ENCODE peak calls at places on chromosomes 6 and 20, in seven cellular contexts. One of them, this sample, is unnamed.

GRCh38 chr20:19861147-19861759 is 103.2 kb downstream of the RIN2 start:
- DNase-seq in esophagus squamous epithelium: no peak
- DNase-seq in CD8-positive, alpha-beta T cell: no peak
- DNase-seq in OCI-LY7: no peak
- DNase-seq in hepatocyte: no peak
- DNase-seq in A549: no peak
- DNase-seq in lower lobe of right lung: no peak
- DNase-seq in this sample: no peak

GRCh38 chr6:116866281-116866871 is 10.7 kb upstream of the RFX6 start:
- DNase-seq in esophagus squamous epithelium: no peak
- DNase-seq in CD8-positive, alpha-beta T cell: no peak
- DNase-seq in OCI-LY7: no peak
- DNase-seq in hepatocyte: no peak
- DNase-seq in A549: no peak
- DNase-seq in lower lobe of right lung: no peak
- DNase-seq in this sample: no peak

GRCh38 chr6:170289971-170290305 is 940 bp downstream of the DLL1 start:
- DNase-seq in esophagus squamous epithelium: no peak
- DNase-seq in CD8-positive, alpha-beta T cell: no peak
- DNase-seq in OCI-LY7: no peak
- DNase-seq in hepatocyte: no peak
- DNase-seq in A549: no peak
- DNase-seq in lower lobe of right lung: no peak
- DNase-seq in this sample: no peak

GRCh38 chr20:7924692-7925091 is 15.6 kb downstream of the HAO1 start:
- DNase-seq in esophagus squamous epithelium: no peak
- DNase-seq in CD8-positive, alpha-beta T cell: no peak
- DNase-seq in OCI-LY7: no peak
- DNase-seq in hepatocyte: peak
- DNase-seq in A549: no peak
- DNase-seq in lower lobe of right lung: no peak
- DNase-seq in this sample: peak

GRCh38 chr6:32947552-32948465 is 5.1 kb downstream of the HLA-DMA start:
- DNase-seq in esophagus squamous epithelium: no peak
- DNase-seq in CD8-positive, alpha-beta T cell: no peak
- DNase-seq in OCI-LY7: peak
- DNase-seq in hepatocyte: peak
- DNase-seq in A549: peak
- DNase-seq in lower lobe of right lung: no peak
- DNase-seq in this sample: no peak

GRCh38 chr6:33620158-33620583 is 951 bp upstream of the ITPR3 start:
- DNase-seq in esophagus squamous epithelium: no peak
- DNase-seq in CD8-positive, alpha-beta T cell: no peak
- DNase-seq in OCI-LY7: peak
- DNase-seq in hepatocyte: peak
- DNase-seq in A549: no peak
- DNase-seq in lower lobe of right lung: peak
- DNase-seq in this sample: no peak

GRCh38 chr6:92196320-92196719 is 1223.0 kb downstream of the EPHA7 start:
- DNase-seq in esophagus squamous epithelium: no peak
- DNase-seq in CD8-positive, alpha-beta T cell: no peak
- DNase-seq in OCI-LY7: no peak
- DNase-seq in hepatocyte: no peak
- DNase-seq in A549: no peak
- DNase-seq in lower lobe of right lung: no peak
- DNase-seq in this sample: no peak

GRCh38 chr20:63966944-63967322 is 2.8 kb downstream of the ZNF512B start:
- DNase-seq in esophagus squamous epithelium: no peak
- DNase-seq in CD8-positive, alpha-beta T cell: no peak
- DNase-seq in OCI-LY7: no peak
- DNase-seq in hepatocyte: no peak
- DNase-seq in A549: no peak
- DNase-seq in lower lobe of right lung: peak
- DNase-seq in this sample: no peak

GRCh38 chr6:39992861-39993622 is 58.8 kb upstream of the MOCS1 start:
- DNase-seq in esophagus squamous epithelium: no peak
- DNase-seq in CD8-positive, alpha-beta T cell: no peak
- DNase-seq in OCI-LY7: peak
- DNase-seq in hepatocyte: peak
- DNase-seq in A549: no peak
- DNase-seq in lower lobe of right lung: no peak
- DNase-seq in this sample: no peak

GRCh38 chr6:109486068-109486467 is 3.0 kb upstream of the ZBTB24 start:
- DNase-seq in esophagus squamous epithelium: no peak
- DNase-seq in CD8-positive, alpha-beta T cell: no peak
- DNase-seq in OCI-LY7: no peak
- DNase-seq in hepatocyte: peak
- DNase-seq in A549: peak
- DNase-seq in lower lobe of right lung: no peak
- DNase-seq in this sample: no peak

GRCh38 chr6:74044417-74045096 is 348.6 kb downstream of the CD109 start:
- DNase-seq in esophagus squamous epithelium: no peak
- DNase-seq in CD8-positive, alpha-beta T cell: no peak
- DNase-seq in OCI-LY7: no peak
- DNase-seq in hepatocyte: no peak
- DNase-seq in A549: peak
- DNase-seq in lower lobe of right lung: no peak
- DNase-seq in this sample: no peak

GRCh38 chr6:48111143-48111506 is at the start of gene PTCHD4:
- DNase-seq in esophagus squamous epithelium: no peak
- DNase-seq in CD8-positive, alpha-beta T cell: no peak
- DNase-seq in OCI-LY7: no peak
- DNase-seq in hepatocyte: no peak
- DNase-seq in A549: peak
- DNase-seq in lower lobe of right lung: peak
- DNase-seq in this sample: peak

GRCh38 chr6:122799140-122799539 is 10.1 kb downstream of the SMPDL3A start:
- DNase-seq in esophagus squamous epithelium: no peak
- DNase-seq in CD8-positive, alpha-beta T cell: no peak
- DNase-seq in OCI-LY7: no peak
- DNase-seq in hepatocyte: no peak
- DNase-seq in A549: no peak
- DNase-seq in lower lobe of right lung: no peak
- DNase-seq in this sample: no peak

GRCh38 chr6:117585647-117586046 is 16.7 kb downstream of the GOPC start:
- DNase-seq in esophagus squamous epithelium: no peak
- DNase-seq in CD8-positive, alpha-beta T cell: no peak
- DNase-seq in OCI-LY7: no peak
- DNase-seq in hepatocyte: no peak
- DNase-seq in A549: no peak
- DNase-seq in lower lobe of right lung: no peak
- DNase-seq in this sample: no peak

GRCh38 chr6:18379376-18380117 is 7.6 kb upstream of the RNF144B start:
- DNase-seq in esophagus squamous epithelium: no peak
- DNase-seq in CD8-positive, alpha-beta T cell: no peak
- DNase-seq in OCI-LY7: peak
- DNase-seq in hepatocyte: no peak
- DNase-seq in A549: no peak
- DNase-seq in lower lobe of right lung: no peak
- DNase-seq in this sample: no peak

GRCh38 chr6:135088818-135089809 is 34.5 kb upstream of the HBS1L start:
- DNase-seq in esophagus squamous epithelium: no peak
- DNase-seq in CD8-positive, alpha-beta T cell: no peak
- DNase-seq in OCI-LY7: peak
- DNase-seq in hepatocyte: no peak
- DNase-seq in A549: peak
- DNase-seq in lower lobe of right lung: no peak
- DNase-seq in this sample: peak

GRCh38 chr6:140567469-140567868 is 1193.0 kb upstream of the CITED2 start:
- DNase-seq in esophagus squamous epithelium: no peak
- DNase-seq in CD8-positive, alpha-beta T cell: no peak
- DNase-seq in OCI-LY7: no peak
- DNase-seq in hepatocyte: no peak
- DNase-seq in A549: no peak
- DNase-seq in lower lobe of right lung: no peak
- DNase-seq in this sample: no peak

GRCh38 chr6:23137596-23137995 is 568.2 kb downstream of the HDGFL1 start:
- DNase-seq in esophagus squamous epithelium: no peak
- DNase-seq in CD8-positive, alpha-beta T cell: no peak
- DNase-seq in OCI-LY7: no peak
- DNase-seq in hepatocyte: peak
- DNase-seq in A549: no peak
- DNase-seq in lower lobe of right lung: no peak
- DNase-seq in this sample: peak

GRCh38 chr6:163765326-163765725 is 350.8 kb downstream of the QKI start:
- DNase-seq in esophagus squamous epithelium: no peak
- DNase-seq in CD8-positive, alpha-beta T cell: no peak
- DNase-seq in OCI-LY7: no peak
- DNase-seq in hepatocyte: no peak
- DNase-seq in A549: no peak
- DNase-seq in lower lobe of right lung: no peak
- DNase-seq in this sample: no peak
- H3K4me3 ChIP-seq in esophagus squamous epithelium: no peak
- H3K4me3 ChIP-seq in CD8-positive, alpha-beta T cell: no peak
- H3K4me3 ChIP-seq in OCI-LY7: no peak
- H3K4me3 ChIP-seq in hepatocyte: no peak
- H3K4me3 ChIP-seq in A549: no peak
- H3K4me3 ChIP-seq in lower lobe of right lung: no peak
- H3K4me3 ChIP-seq in this sample: no peak

DNA sequence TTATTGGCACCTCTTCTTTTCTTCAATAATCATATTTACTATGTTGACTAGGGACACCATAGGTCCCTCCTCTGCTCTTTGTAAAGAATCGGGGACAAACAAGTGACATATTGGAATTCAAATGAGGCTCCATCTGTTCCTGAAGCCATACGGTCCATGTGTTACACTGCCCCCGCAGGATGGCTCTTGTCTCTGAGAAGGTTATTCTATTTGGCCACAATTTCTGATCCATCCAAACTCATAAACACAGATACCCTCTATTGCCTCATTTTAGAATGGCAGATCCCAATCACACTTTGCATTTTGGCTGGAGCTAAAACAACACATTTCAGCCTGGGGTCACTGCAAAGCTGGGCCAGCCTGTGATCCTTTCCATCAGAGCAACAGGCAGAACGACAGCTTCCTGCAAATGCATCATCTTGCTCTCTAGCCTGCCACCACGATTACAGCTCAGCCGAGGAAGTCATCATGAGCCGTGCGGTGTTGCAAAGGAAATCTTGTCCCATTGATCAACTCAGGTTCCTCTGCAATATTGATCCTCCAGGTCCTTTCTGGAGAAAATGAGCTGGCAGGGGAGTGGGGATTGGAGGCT is 73.2 kb downstream of the AGPAT4 start:
- DNase-seq in esophagus squamous epithelium: no peak
- DNase-seq in CD8-positive, alpha-beta T cell: no peak
- DNase-seq in OCI-LY7: no peak
- DNase-seq in hepatocyte: no peak
- DNase-seq in A549: no peak
- DNase-seq in lower lobe of right lung: no peak
- DNase-seq in this sample: no peak
- TF ChIP-seq CTCF in esophagus squamous epithelium: no peak
- TF ChIP-seq CTCF in CD8-positive, alpha-beta T cell: no peak
- TF ChIP-seq CTCF in OCI-LY7: peak
- TF ChIP-seq CTCF in hepatocyte: peak
- TF ChIP-seq CTCF in A549: no peak
- TF ChIP-seq CTCF in lower lobe of right lung: no peak
- TF ChIP-seq CTCF in this sample: peak

GRCh38 chr20:50516935-50517816 is 7.0 kb downstream of the PTPN1 start:
- DNase-seq in esophagus squamous epithelium: no peak
- DNase-seq in CD8-positive, alpha-beta T cell: no peak
- DNase-seq in OCI-LY7: no peak
- DNase-seq in hepatocyte: no peak
- DNase-seq in A549: no peak
- DNase-seq in lower lobe of right lung: no peak
- DNase-seq in this sample: no peak

GRCh38 chr20:50517817-50518154 is 7.6 kb downstream of the PTPN1 start:
- DNase-seq in esophagus squamous epithelium: no peak
- DNase-seq in CD8-positive, alpha-beta T cell: no peak
- DNase-seq in OCI-LY7: no peak
- DNase-seq in hepatocyte: no peak
- DNase-seq in A549: no peak
- DNase-seq in lower lobe of right lung: no peak
- DNase-seq in this sample: no peak

GRCh38 chr20:50514750-50515149 is 4.6 kb downstream of the PTPN1 start:
- DNase-seq in esophagus squamous epithelium: no peak
- DNase-seq in CD8-positive, alpha-beta T cell: no peak
- DNase-seq in OCI-LY7: no peak
- DNase-seq in hepatocyte: no peak
- DNase-seq in A549: no peak
- DNase-seq in lower lobe of right lung: no peak
- DNase-seq in this sample: no peak

GRCh38 chr20:50515471-50516106 is 5.4 kb downstream of the PTPN1 start:
- DNase-seq in esophagus squamous epithelium: no peak
- DNase-seq in CD8-positive, alpha-beta T cell: no peak
- DNase-seq in OCI-LY7: no peak
- DNase-seq in hepatocyte: no peak
- DNase-seq in A549: no peak
- DNase-seq in lower lobe of right lung: no peak
- DNase-seq in this sample: no peak

GRCh38 chr20:50516180-50516934 is 6.2 kb downstream of the PTPN1 start:
- DNase-seq in esophagus squamous epithelium: no peak
- DNase-seq in CD8-positive, alpha-beta T cell: no peak
- DNase-seq in OCI-LY7: peak
- DNase-seq in hepatocyte: no peak
- DNase-seq in A549: no peak
- DNase-seq in lower lobe of right lung: no peak
- DNase-seq in this sample: no peak
- H3K4me3 ChIP-seq in esophagus squamous epithelium: no peak
- H3K4me3 ChIP-seq in CD8-positive, alpha-beta T cell: no peak
- H3K4me3 ChIP-seq in OCI-LY7: no peak
- H3K4me3 ChIP-seq in hepatocyte: no peak
- H3K4me3 ChIP-seq in A549: no peak
- H3K4me3 ChIP-seq in lower lobe of right lung: no peak
- H3K4me3 ChIP-seq in this sample: no peak

GRCh38 chr20:14191559-14191958 is 145.9 kb downstream of the FLRT3 start:
- DNase-seq in esophagus squamous epithelium: no peak
- DNase-seq in CD8-positive, alpha-beta T cell: no peak
- DNase-seq in OCI-LY7: no peak
- DNase-seq in hepatocyte: no peak
- DNase-seq in A549: no peak
- DNase-seq in lower lobe of right lung: no peak
- DNase-seq in this sample: no peak

GRCh38 chr20:14193443-14193842 is 144.0 kb downstream of the FLRT3 start:
- DNase-seq in esophagus squamous epithelium: no peak
- DNase-seq in CD8-positive, alpha-beta T cell: no peak
- DNase-seq in OCI-LY7: no peak
- DNase-seq in hepatocyte: no peak
- DNase-seq in A549: peak
- DNase-seq in lower lobe of right lung: no peak
- DNase-seq in this sample: no peak

GRCh38 chr20:14189794-14190402 is 147.5 kb downstream of the FLRT3 start:
- DNase-seq in esophagus squamous epithelium: no peak
- DNase-seq in CD8-positive, alpha-beta T cell: no peak
- DNase-seq in OCI-LY7: peak
- DNase-seq in hepatocyte: peak
- DNase-seq in A549: peak
- DNase-seq in lower lobe of right lung: no peak
- DNase-seq in this sample: peak

GRCh38 chr20:14197097-14197496 is 140.3 kb downstream of the FLRT3 start:
- DNase-seq in esophagus squamous epithelium: no peak
- DNase-seq in CD8-positive, alpha-beta T cell: no peak
- DNase-seq in OCI-LY7: no peak
- DNase-seq in hepatocyte: no peak
- DNase-seq in A549: no peak
- DNase-seq in lower lobe of right lung: no peak
- DNase-seq in this sample: peak

DNA sequence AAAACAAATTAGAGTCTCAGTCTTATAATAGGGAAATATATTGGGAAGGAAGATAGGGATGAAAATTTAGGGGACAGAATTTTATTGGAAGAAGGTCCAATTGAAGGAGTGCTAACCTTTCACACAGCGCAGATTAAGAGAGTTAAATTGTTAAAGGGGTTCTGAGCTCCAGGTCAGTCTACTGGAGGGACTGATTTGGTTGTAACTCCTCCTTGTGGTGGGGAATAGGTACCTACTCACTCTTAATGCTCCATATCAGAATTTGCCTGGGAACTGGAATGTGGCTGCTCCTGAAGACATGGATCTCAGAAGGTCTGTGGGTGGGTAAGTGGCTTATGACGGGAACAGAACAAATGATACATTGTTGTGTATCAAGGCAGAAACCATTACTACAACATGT is 143.5 kb downstream of the FLRT3 start:
- DNase-seq in esophagus squamous epithelium: no peak
- DNase-seq in CD8-positive, alpha-beta T cell: no peak
- DNase-seq in OCI-LY7: no peak
- DNase-seq in hepatocyte: no peak
- DNase-seq in A549: peak
- DNase-seq in lower lobe of right lung: no peak
- DNase-seq in this sample: no peak
- TF ChIP-seq CTCF in esophagus squamous epithelium: no peak
- TF ChIP-seq CTCF in CD8-positive, alpha-beta T cell: no peak
- TF ChIP-seq CTCF in OCI-LY7: no peak
- TF ChIP-seq CTCF in hepatocyte: no peak
- TF ChIP-seq CTCF in A549: no peak
- TF ChIP-seq CTCF in lower lobe of right lung: no peak
- TF ChIP-seq CTCF in this sample: peak